ENCODE peak calls at places on chromosomes 12 and 14, in six cellular contexts. T is upper lobe of left lung, X is IMR-90, D is heart left ventricle, K is HepG2, S is HCT116. H is an unnamed sample.
A peak's percentile ranks its signal among the peaks of the same experiment; 100 is the strongest.

GRCh38 chr12:87812030-87812429 is 217.2 kb downstream of the C12orf50 start:
- DNase-seq in T (no peak), X (peak; percentile 54), D (no peak), K (no peak), S (no peak), H (no peak)

GRCh38 chr14:96945721-96946120 is 148.5 kb downstream of the VRK1 start:
- DNase-seq in T (no peak), X (no peak), D (no peak), K (no peak), S (no peak), H (no peak)

GRCh38 chr14:97802430-97802829 is 1005.2 kb downstream of the VRK1 start:
- DNase-seq in T (no peak), X (no peak), D (no peak), K (no peak), S (no peak), H (no peak)

GRCh38 chr12:109566424-109566823 is 6.9 kb downstream of the MMAB start:
- DNase-seq in T (no peak), X (no peak), D (no peak), K (no peak), S (no peak), H (peak; percentile 49)

GRCh38 chr14:99247772-99248171 is 24.2 kb downstream of the BCL11B start:
- DNase-seq in T (no peak), X (no peak), D (no peak), K (no peak), S (no peak), H (no peak)

GRCh38 chr12:3755898-3756297 is 3.0 kb upstream of the CRACR2A start:
- DNase-seq in T (no peak), X (no peak), D (no peak), K (no peak), S (no peak), H (peak; percentile 82)

GRCh38 chr14:91363776-91364523 is 53.7 kb downstream of the CCDC88C start:
- DNase-seq in T (peak; percentile 68), X (no peak), D (no peak), K (no peak), S (no peak), H (peak; percentile 47)

GRCh38 chr12:24922109-24922508 is 26.8 kb downstream of the BCAT1 start:
- DNase-seq in T (no peak), X (no peak), D (no peak), K (no peak), S (no peak), H (no peak)

GRCh38 chr14:62777510-62777909 is 267.7 kb downstream of the KCNH5 start:
- DNase-seq in T (no peak), X (no peak), D (no peak), K (no peak), S (no peak), H (no peak)

GRCh38 chr12:42918387-42918786 is 328.8 kb upstream of the PRICKLE1 start:
- DNase-seq in T (no peak), X (no peak), D (no peak), K (no peak), S (no peak), H (no peak)

GRCh38 chr14:85280074-85280473 is 249.9 kb upstream of the FLRT2 start:
- DNase-seq in T (no peak), X (peak; percentile 3), D (no peak), K (no peak), S (no peak), H (no peak)

GRCh38 chr14:72559227-72559626 is 334.7 kb downstream of the DPF3 start:
- DNase-seq in T (no peak), X (no peak), D (no peak), K (no peak), S (no peak), H (no peak)

GRCh38 chr14:94173885-94174621 is at the start of gene PPP4R4:
- DNase-seq in T (peak; percentile 97), X (peak; percentile 70), D (peak; percentile 88), K (peak; percentile 89), S (peak; percentile 70), H (peak; percentile 95)

DNA sequence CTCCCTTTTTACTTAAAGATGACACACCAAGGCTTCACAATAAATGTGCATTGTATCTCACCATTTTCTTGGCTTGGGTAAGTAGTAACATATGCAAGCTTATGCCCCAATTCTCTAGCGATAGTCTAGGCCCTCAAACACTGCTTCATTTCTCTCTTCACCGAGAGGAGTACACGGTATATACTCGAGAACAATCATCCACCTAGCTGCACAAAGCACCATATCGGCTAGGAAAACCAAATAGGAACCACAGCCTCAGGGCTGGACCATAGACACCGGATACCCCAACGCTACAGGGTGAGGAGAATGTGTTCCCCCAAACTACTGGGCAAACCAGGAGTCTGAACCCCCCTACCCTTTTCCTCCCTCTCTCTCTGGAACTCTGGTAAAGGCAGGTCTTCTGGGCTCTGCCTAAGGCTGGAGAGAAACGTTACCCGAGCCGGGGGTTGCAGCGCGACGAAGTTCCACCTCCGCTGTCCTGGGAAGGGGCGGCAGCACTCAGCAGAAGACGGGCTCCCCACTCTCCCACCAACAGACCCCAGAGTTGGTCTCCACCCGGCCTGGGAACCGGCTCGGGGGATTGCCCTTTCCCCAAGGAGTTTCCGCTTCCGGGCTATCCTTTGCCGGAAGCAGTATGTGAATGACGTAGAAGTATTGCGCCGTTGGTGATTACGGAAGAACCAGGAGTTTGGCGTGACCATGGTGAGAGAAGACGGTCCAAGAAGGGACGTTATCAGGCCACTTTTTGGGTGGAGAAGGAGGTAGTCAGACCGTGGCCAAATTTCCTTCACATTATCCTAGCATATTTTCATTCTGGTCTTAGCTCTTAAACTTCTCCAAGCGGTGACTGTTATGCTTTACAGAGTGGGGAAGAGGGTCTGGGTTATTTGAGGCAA is at the start of the genes AREL1 and FCF1:
- DNase-seq in T (peak; percentile 64), X (peak; percentile 91), D (peak; percentile 78), K (peak; percentile 90), S (peak; percentile 85), H (peak; percentile 68)
- TF ChIP-seq POLR2A in T (no peak), X (peak; percentile 75), D (peak; percentile 23), K (peak; percentile 81), S (no peak), H (peak; percentile 56)

DNA sequence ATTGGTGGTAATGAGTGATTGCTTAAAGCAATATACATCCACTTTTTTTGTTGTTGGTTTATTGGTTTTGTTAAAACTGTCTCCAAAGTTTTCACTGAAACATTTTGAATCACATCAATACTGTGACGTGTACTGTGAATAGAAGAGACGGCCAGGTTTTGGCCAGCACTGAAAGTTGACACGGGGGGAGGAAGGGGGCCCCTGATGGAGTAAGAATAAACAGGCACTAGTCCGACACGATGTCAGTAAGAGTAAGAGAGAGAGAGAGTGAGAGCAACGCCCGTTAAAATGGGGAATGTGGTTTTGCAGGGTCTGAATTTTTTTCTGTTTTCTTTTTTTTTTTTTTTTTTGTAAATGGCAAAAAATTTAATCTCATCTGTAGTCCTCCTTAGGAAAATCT is 14.7 kb downstream of the PEBP1 start:
- DNase-seq in T (no peak), X (no peak), D (peak; percentile 46), K (no peak), S (no peak), H (no peak)
- H3K4me1 ChIP-seq in T (no peaks in the 10 kb centered on the region), X (no peaks in the 10 kb centered on the region), D (peaks cover 18% of the 10 kb centered on the region), K (peaks cover 8% of the 10 kb centered on the region), S (no peaks in the 10 kb centered on the region), H (no peaks in the 10 kb centered on the region)

DNA sequence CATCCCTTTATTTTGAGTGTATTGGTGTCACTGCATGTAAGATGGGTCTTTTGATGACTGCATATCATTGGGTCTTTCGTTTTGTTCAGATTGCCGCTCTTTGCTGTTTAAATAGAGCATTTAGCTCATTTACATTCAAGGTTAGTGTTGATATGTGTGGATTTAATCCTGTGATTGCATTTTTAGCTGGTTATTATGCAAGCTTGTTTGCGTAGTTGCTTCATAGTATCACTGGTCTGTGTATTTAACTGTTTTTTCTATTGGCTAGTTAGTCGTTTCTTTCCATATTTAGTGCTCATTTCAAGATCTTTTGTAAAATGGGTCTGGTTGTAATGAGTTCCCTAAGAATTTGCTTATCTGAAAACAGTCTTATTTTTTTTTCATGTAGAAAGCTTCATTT is 1170.6 kb upstream of the SEL1L start:
- DNase-seq in T (no peak), X (no peak), D (no peak), K (no peak), S (no peak), H (no peak)
- H3K27ac ChIP-seq in T (no peak overlapping the region), X (no peak overlapping the region), D (no peak overlapping the region), K (no peak overlapping the region), S (no peak overlapping the region), H (no peak overlapping the region)

DNA sequence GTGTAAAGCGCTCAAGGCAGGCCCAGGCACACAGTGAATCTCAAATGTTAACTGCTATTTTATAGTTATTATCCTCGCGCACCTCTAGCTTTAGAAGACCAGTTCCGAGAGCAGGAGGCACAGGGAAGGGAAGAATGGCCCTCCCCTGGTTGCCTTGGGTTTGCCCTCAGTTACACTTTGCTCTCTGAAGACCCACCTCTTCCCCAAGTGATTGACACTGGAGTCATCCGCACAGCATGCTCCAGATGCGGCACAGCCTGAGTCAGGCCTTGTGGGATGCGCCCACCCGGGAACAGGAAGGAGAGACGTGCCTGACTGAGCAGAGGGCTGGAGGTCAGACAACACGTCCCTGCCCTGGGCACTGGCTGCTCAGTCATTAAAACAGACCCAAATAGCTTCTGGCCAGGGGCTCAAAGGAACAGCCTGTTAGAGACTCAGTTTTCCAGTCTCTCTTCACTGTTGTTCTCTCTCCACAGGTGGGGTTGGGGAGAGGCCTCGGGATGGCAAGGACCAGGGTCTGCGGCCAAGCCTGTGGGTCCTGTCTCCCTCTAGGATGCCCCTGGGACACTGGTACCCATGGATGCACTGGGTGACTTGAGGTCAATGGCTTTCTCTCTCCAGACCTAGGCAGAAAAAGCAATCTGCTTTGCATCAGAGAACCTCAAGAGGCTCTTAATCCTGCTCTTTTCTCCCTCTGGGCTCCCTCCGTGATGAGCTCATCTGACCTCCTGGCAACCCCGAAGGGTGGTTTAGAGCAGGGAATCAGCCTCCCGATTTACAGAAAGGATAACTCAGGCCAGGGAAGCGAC is 13.6 kb upstream of the MLXIP start:
- DNase-seq in T (no peak), X (peak; percentile 86), D (peak; percentile 85), K (peak; percentile 69), S (peak; percentile 63), H (no peak)
- TF ChIP-seq POLR2A in T (no peak), X (no peak), D (no peak), K (peak; percentile 59), S (no peak), H (no peak)

DNA sequence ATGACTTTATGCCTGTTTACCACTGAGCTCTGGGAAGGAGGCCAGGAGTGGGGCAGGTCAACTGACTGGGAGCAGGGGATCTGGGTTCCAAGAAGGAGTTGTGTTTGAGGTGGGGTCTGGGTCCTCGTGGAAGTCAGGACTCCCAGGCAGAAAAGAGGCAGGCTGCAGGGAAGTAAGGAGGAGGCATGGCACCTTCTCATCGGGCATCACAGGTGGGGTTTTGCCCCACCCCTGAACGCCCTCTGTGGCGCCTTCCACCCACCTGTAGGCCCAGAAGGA is 386 bp downstream of the LTB4R2 start:
- DNase-seq in T (no peak), X (no peak), D (no peak), K (no peak), S (no peak), H (peak; percentile 90)
- H3K4me1 ChIP-seq in T (peaks cover 77% of the 10 kb centered on the region), X (peaks cover 10% of the 10 kb centered on the region), D (peaks cover 55% of the 10 kb centered on the region), K (peaks cover 59% of the 10 kb centered on the region), S (peaks cover 7% of the 10 kb centered on the region), H (peaks cover 49% of the 10 kb centered on the region)

DNA sequence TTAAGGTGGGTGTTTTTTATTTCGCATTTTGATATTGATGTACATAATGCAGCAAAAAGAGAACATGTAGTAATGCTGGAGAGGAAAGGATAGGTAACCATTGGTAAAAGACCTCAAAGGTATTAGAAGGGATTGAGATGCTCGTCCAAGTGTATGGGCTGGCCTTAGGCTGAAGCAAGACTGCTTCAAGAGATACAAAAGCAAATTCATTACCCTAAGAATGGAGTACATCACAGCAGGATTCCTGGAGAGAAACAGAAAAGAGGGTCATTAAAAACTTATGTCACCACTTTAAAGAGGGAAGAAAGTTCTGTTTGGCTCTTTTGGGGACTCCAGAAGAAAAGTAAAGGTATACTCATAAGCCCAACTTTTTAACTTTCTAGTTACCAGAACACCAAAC is 420.5 kb downstream of the ZFP36L1 start:
- DNase-seq in T (no peak), X (no peak), D (no peak), K (no peak), S (no peak), H (no peak)
- H3K27ac ChIP-seq in T (no peak overlapping the region), X (no peak overlapping the region), D (no peak overlapping the region), K (no peak overlapping the region), S (no peak overlapping the region), H (no peak overlapping the region)